ENCODE peak calls at places on chromosomes 11 and 22, in eight cellular contexts. One of them, this sample, is unnamed.

GRCh38 chr22:46340676-46341075 is 5.2 kb downstream of the TRMU start:
- DNase-seq in right lobe of liver: no peak
- DNase-seq in heart left ventricle: no peak
- DNase-seq in spleen: peak
- DNase-seq in Peyer's patch: no peak
- DNase-seq in uterus: no peak
- DNase-seq in erythroblast: no peak
- DNase-seq in A549: no peak
- DNase-seq in this sample: no peak

GRCh38 chr22:30667092-30667485 is 586 bp downstream of the DUSP18 start:
- DNase-seq in uterus: no peak
- DNase-seq in erythroblast: no peak
- DNase-seq in right lobe of liver: no peak
- DNase-seq in Peyer's patch: no peak
- DNase-seq in heart left ventricle: no peak
- DNase-seq in spleen: no peak
- DNase-seq in A549: no peak
- DNase-seq in this sample: no peak

GRCh38 chr11:11148104-11148509 is 204.9 kb downstream of the CSNK2A3 start:
- DNase-seq in A549: no peak
- DNase-seq in spleen: no peak
- DNase-seq in heart left ventricle: peak
- DNase-seq in right lobe of liver: peak
- DNase-seq in Peyer's patch: no peak
- DNase-seq in erythroblast: no peak
- DNase-seq in uterus: peak
- DNase-seq in this sample: no peak

GRCh38 chr11:12546660-12547059 is 127.6 kb upstream of the TEAD1 start:
- DNase-seq in erythroblast: no peak
- DNase-seq in right lobe of liver: no peak
- DNase-seq in uterus: no peak
- DNase-seq in heart left ventricle: no peak
- DNase-seq in spleen: no peak
- DNase-seq in A549: no peak
- DNase-seq in Peyer's patch: no peak
- DNase-seq in this sample: no peak

GRCh38 chr11:129611661-129612566 is 203.7 kb upstream of the TMEM45B start:
- DNase-seq in A549: no peak
- DNase-seq in uterus: no peak
- DNase-seq in erythroblast: no peak
- DNase-seq in Peyer's patch: no peak
- DNase-seq in right lobe of liver: no peak
- DNase-seq in spleen: no peak
- DNase-seq in heart left ventricle: no peak
- DNase-seq in this sample: no peak

GRCh38 chr11:15113381-15113780 is 1.3 kb upstream of the INSC start:
- DNase-seq in spleen: peak
- DNase-seq in A549: no peak
- DNase-seq in heart left ventricle: no peak
- DNase-seq in erythroblast: no peak
- DNase-seq in Peyer's patch: no peak
- DNase-seq in uterus: no peak
- DNase-seq in right lobe of liver: no peak
- DNase-seq in this sample: no peak

GRCh38 chr22:44419429-44419828 is 78.6 kb downstream of the RTL6 start:
- DNase-seq in heart left ventricle: no peak
- DNase-seq in A549: no peak
- DNase-seq in erythroblast: no peak
- DNase-seq in uterus: no peak
- DNase-seq in spleen: no peak
- DNase-seq in right lobe of liver: no peak
- DNase-seq in Peyer's patch: no peak
- DNase-seq in this sample: no peak

GRCh38 chr11:6418199-6418957 is 516 bp downstream of the APBB1 start:
- DNase-seq in spleen: peak
- DNase-seq in A549: no peak
- DNase-seq in right lobe of liver: no peak
- DNase-seq in erythroblast: no peak
- DNase-seq in Peyer's patch: no peak
- DNase-seq in uterus: peak
- DNase-seq in heart left ventricle: peak
- DNase-seq in this sample: no peak

GRCh38 chr22:46373166-46373565 is 37.7 kb downstream of the TRMU start:
- DNase-seq in spleen: no peak
- DNase-seq in uterus: no peak
- DNase-seq in Peyer's patch: no peak
- DNase-seq in erythroblast: no peak
- DNase-seq in heart left ventricle: no peak
- DNase-seq in right lobe of liver: peak
- DNase-seq in A549: no peak
- DNase-seq in this sample: peak

GRCh38 chr11:102192349-102193066 is 82.3 kb downstream of the YAP1 start:
- DNase-seq in heart left ventricle: no peak
- DNase-seq in Peyer's patch: no peak
- DNase-seq in spleen: no peak
- DNase-seq in uterus: no peak
- DNase-seq in A549: no peak
- DNase-seq in right lobe of liver: no peak
- DNase-seq in erythroblast: no peak
- DNase-seq in this sample: no peak

GRCh38 chr11:85810521-85810870 is 445 bp downstream of the SYTL2 start:
- DNase-seq in A549: no peak
- DNase-seq in uterus: no peak
- DNase-seq in right lobe of liver: no peak
- DNase-seq in erythroblast: no peak
- DNase-seq in Peyer's patch: no peak
- DNase-seq in spleen: no peak
- DNase-seq in heart left ventricle: no peak
- DNase-seq in this sample: no peak

GRCh38 chr11:65801153-65801987 is 14.5 kb downstream of the OVOL1 start:
- DNase-seq in A549: no peak
- DNase-seq in erythroblast: no peak
- DNase-seq in uterus: no peak
- DNase-seq in Peyer's patch: no peak
- DNase-seq in spleen: no peak
- DNase-seq in heart left ventricle: no peak
- DNase-seq in right lobe of liver: no peak
- DNase-seq in this sample: no peak
- TF ChIP-seq POLR2A in A549: no peak
- TF ChIP-seq POLR2A in erythroblast: no peak
- TF ChIP-seq POLR2A in uterus: no peak
- TF ChIP-seq POLR2A in Peyer's patch: no peak
- TF ChIP-seq POLR2A in spleen: no peak
- TF ChIP-seq POLR2A in heart left ventricle: no peak
- TF ChIP-seq POLR2A in right lobe of liver: no peak
- TF ChIP-seq POLR2A in this sample: no peak

DNA sequence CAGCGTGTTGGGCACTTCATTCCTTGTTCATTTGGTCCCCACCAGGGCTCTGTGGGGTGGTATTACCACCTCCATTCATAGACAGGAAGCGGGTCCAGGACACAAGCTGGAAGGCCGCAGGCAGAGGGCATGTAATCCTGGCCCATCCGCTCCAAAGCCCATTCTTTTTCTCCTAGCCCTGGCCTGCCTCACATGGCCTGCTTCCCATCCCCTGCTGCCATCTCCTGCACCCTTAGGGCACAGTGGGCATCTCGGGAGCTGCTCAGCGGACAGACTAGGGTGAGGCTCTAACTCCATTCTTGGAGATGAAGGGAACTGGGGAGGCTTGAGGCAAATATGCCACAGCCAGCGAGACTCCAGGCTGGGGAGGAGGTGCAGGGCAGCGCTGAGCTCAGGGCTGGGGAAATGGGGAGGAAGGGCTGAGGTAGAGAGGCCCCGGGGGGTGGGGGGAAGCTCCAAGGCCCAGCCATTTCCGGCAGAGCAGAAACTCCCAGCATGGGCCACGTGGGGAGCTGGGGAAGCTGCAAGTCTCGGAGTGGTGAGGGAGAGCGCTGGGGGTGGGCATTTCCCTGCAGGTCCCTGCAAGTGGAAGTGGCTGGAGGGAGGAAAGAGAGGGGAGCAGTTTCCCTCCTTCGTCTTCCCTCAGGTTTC is 14.3 kb upstream of the BCL9L start:
- DNase-seq in Peyer's patch: no peak
- DNase-seq in A549: no peak
- DNase-seq in right lobe of liver: peak
- DNase-seq in uterus: no peak
- DNase-seq in heart left ventricle: no peak
- DNase-seq in spleen: peak
- DNase-seq in erythroblast: no peak
- DNase-seq in this sample: no peak
- TF ChIP-seq POLR2A in Peyer's patch: no peak
- TF ChIP-seq POLR2A in A549: no peak
- TF ChIP-seq POLR2A in right lobe of liver: no peak
- TF ChIP-seq POLR2A in uterus: no peak
- TF ChIP-seq POLR2A in heart left ventricle: no peak
- TF ChIP-seq POLR2A in spleen: no peak
- TF ChIP-seq POLR2A in erythroblast: no peak
- TF ChIP-seq POLR2A in this sample: no peak

GRCh38 chr22:23047742-23048141 is 22.6 kb upstream of the GNAZ start:
- DNase-seq in erythroblast: no peak
- DNase-seq in right lobe of liver: no peak
- DNase-seq in uterus: no peak
- DNase-seq in Peyer's patch: no peak
- DNase-seq in spleen: no peak
- DNase-seq in heart left ventricle: no peak
- DNase-seq in A549: no peak
- DNase-seq in this sample: no peak

GRCh38 chr22:23045461-23045860 is 24.9 kb upstream of the GNAZ start:
- DNase-seq in uterus: no peak
- DNase-seq in heart left ventricle: no peak
- DNase-seq in Peyer's patch: no peak
- DNase-seq in erythroblast: no peak
- DNase-seq in spleen: no peak
- DNase-seq in A549: no peak
- DNase-seq in right lobe of liver: no peak
- DNase-seq in this sample: no peak

GRCh38 chr22:23042179-23042578 is 28.1 kb upstream of the GNAZ start:
- DNase-seq in Peyer's patch: no peak
- DNase-seq in heart left ventricle: no peak
- DNase-seq in uterus: no peak
- DNase-seq in A549: no peak
- DNase-seq in spleen: no peak
- DNase-seq in right lobe of liver: no peak
- DNase-seq in erythroblast: no peak
- DNase-seq in this sample: no peak

GRCh38 chr22:23044570-23044969 is 25.7 kb upstream of the GNAZ start:
- DNase-seq in erythroblast: no peak
- DNase-seq in right lobe of liver: no peak
- DNase-seq in Peyer's patch: no peak
- DNase-seq in heart left ventricle: no peak
- DNase-seq in spleen: no peak
- DNase-seq in uterus: no peak
- DNase-seq in A549: no peak
- DNase-seq in this sample: no peak

GRCh38 chr22:23047265-23047664 is 23.1 kb upstream of the GNAZ start:
- DNase-seq in right lobe of liver: no peak
- DNase-seq in A549: no peak
- DNase-seq in heart left ventricle: peak
- DNase-seq in spleen: no peak
- DNase-seq in uterus: no peak
- DNase-seq in erythroblast: no peak
- DNase-seq in Peyer's patch: no peak
- DNase-seq in this sample: peak
- TF ChIP-seq POLR2A in right lobe of liver: no peak
- TF ChIP-seq POLR2A in A549: no peak
- TF ChIP-seq POLR2A in heart left ventricle: no peak
- TF ChIP-seq POLR2A in spleen: no peak
- TF ChIP-seq POLR2A in uterus: no peak
- TF ChIP-seq POLR2A in erythroblast: no peak
- TF ChIP-seq POLR2A in Peyer's patch: no peak
- TF ChIP-seq POLR2A in this sample: no peak

GRCh38 chr11:33258631-33259184 is 1.5 kb downstream of the HIPK3 start:
- DNase-seq in Peyer's patch: no peak
- DNase-seq in A549: no peak
- DNase-seq in right lobe of liver: no peak
- DNase-seq in uterus: no peak
- DNase-seq in spleen: no peak
- DNase-seq in heart left ventricle: no peak
- DNase-seq in erythroblast: peak
- DNase-seq in this sample: no peak

GRCh38 chr11:33256808-33257159 is 397 bp upstream of the HIPK3 start:
- DNase-seq in right lobe of liver: no peak
- DNase-seq in erythroblast: no peak
- DNase-seq in Peyer's patch: no peak
- DNase-seq in spleen: no peak
- DNase-seq in uterus: no peak
- DNase-seq in heart left ventricle: no peak
- DNase-seq in A549: no peak
- DNase-seq in this sample: no peak

GRCh38 chr11:33257160-33257896 is at the start of gene HIPK3:
- DNase-seq in A549: peak
- DNase-seq in erythroblast: peak
- DNase-seq in uterus: peak
- DNase-seq in heart left ventricle: peak
- DNase-seq in spleen: peak
- DNase-seq in Peyer's patch: peak
- DNase-seq in right lobe of liver: peak
- DNase-seq in this sample: peak

GRCh38 chr11:33259869-33260268 is 2.7 kb downstream of the HIPK3 start:
- DNase-seq in Peyer's patch: no peak
- DNase-seq in erythroblast: peak
- DNase-seq in right lobe of liver: no peak
- DNase-seq in heart left ventricle: no peak
- DNase-seq in uterus: no peak
- DNase-seq in A549: no peak
- DNase-seq in spleen: no peak
- DNase-seq in this sample: no peak

DNA sequence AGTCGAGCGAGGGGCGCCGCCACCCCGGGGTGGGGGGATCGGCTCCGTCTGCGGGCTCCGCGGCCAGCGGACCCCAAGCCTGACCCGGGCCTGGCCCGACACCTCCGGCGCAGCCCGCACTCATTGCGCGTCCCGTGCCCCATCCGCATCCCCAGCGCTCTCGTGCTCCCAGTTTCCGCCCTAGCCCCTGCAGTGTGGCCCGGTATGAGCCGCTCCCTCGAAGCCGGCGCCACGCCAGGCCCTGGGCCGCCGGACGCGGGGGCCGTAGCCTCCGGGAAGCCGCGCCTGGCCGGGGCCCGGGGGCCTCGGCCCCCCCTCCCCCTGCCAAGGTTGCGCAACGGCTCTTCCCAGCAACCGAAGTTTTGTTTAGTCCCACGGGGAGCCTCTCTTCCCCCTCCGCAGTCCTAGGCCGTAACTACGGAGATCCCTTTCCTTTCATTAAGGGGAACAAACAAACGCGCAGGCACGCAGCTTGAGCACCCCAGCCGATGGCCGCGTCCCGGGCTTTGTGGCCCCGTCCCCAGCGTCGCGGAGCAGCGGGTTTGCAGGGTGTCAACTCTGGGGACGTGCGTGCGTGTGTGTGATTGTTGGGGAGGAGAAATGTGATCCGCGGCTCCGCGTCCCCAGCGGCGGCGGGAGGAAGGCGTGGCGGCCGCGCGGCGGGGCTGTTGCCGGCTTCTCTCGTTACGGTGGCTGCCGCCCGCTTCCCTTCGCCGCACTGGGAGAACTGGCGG is 883 bp downstream of the HIPK3 start:
- DNase-seq in erythroblast: peak
- DNase-seq in Peyer's patch: peak
- DNase-seq in right lobe of liver: peak
- DNase-seq in uterus: peak
- DNase-seq in spleen: peak
- DNase-seq in heart left ventricle: peak
- DNase-seq in A549: peak
- DNase-seq in this sample: peak
- TF ChIP-seq POLR2A in erythroblast: peak
- TF ChIP-seq POLR2A in Peyer's patch: peak
- TF ChIP-seq POLR2A in right lobe of liver: peak
- TF ChIP-seq POLR2A in uterus: peak
- TF ChIP-seq POLR2A in spleen: peak
- TF ChIP-seq POLR2A in heart left ventricle: peak
- TF ChIP-seq POLR2A in A549: peak
- TF ChIP-seq POLR2A in this sample: no peak

GRCh38 chr11:94150704-94151103 is 22.1 kb downstream of the PANX1 start:
- DNase-seq in Peyer's patch: no peak
- DNase-seq in spleen: no peak
- DNase-seq in A549: no peak
- DNase-seq in uterus: no peak
- DNase-seq in heart left ventricle: no peak
- DNase-seq in right lobe of liver: no peak
- DNase-seq in erythroblast: no peak
- DNase-seq in this sample: no peak
- TF ChIP-seq POLR2A in Peyer's patch: no peak
- TF ChIP-seq POLR2A in spleen: no peak
- TF ChIP-seq POLR2A in A549: no peak
- TF ChIP-seq POLR2A in uterus: no peak
- TF ChIP-seq POLR2A in heart left ventricle: no peak
- TF ChIP-seq POLR2A in right lobe of liver: no peak
- TF ChIP-seq POLR2A in erythroblast: no peak
- TF ChIP-seq POLR2A in this sample: no peak